ENCODE peak calls at places on chromosomes 1 and 21, in eight cellular contexts. One of them, this sample, is unnamed.

GRCh38 chr1:153417136-153417888 is 992 bp downstream of the S100A7A start:
- DNase-seq in NCI-H2081: no peak
- DNase-seq in COR-L47: no peak
- DNase-seq in progenitor cell of endocrine pancreas: no peak
- DNase-seq in non-pigmented ciliary epithelial cell: no peak
- DNase-seq in mammary epithelial cell: no peak
- DNase-seq in upper lobe of right lung: no peak
- DNase-seq in lower lobe of right lung: no peak
- DNase-seq in this sample: no peak

GRCh38 chr1:84435159-84435558 is 36.9 kb downstream of the DNASE2B start:
- DNase-seq in non-pigmented ciliary epithelial cell: no peak
- DNase-seq in progenitor cell of endocrine pancreas: no peak
- DNase-seq in mammary epithelial cell: no peak
- DNase-seq in lower lobe of right lung: no peak
- DNase-seq in COR-L47: no peak
- DNase-seq in upper lobe of right lung: no peak
- DNase-seq in NCI-H2081: no peak
- DNase-seq in this sample: no peak

GRCh38 chr1:1892079-1892762 is 1.3 kb upstream of the GNB1 start:
- DNase-seq in COR-L47: no peak
- DNase-seq in NCI-H2081: peak
- DNase-seq in progenitor cell of endocrine pancreas: no peak
- DNase-seq in mammary epithelial cell: no peak
- DNase-seq in lower lobe of right lung: no peak
- DNase-seq in non-pigmented ciliary epithelial cell: no peak
- DNase-seq in upper lobe of right lung: no peak
- DNase-seq in this sample: peak

GRCh38 chr1:112697781-112698201 is 9.1 kb downstream of the RHOC start:
- DNase-seq in mammary epithelial cell: no peak
- DNase-seq in NCI-H2081: no peak
- DNase-seq in lower lobe of right lung: no peak
- DNase-seq in non-pigmented ciliary epithelial cell: no peak
- DNase-seq in COR-L47: no peak
- DNase-seq in upper lobe of right lung: no peak
- DNase-seq in progenitor cell of endocrine pancreas: no peak
- DNase-seq in this sample: peak

GRCh38 chr1:154423303-154423987 is 18.3 kb downstream of the IL6R start:
- DNase-seq in lower lobe of right lung: peak
- DNase-seq in mammary epithelial cell: peak
- DNase-seq in NCI-H2081: no peak
- DNase-seq in upper lobe of right lung: no peak
- DNase-seq in progenitor cell of endocrine pancreas: no peak
- DNase-seq in non-pigmented ciliary epithelial cell: no peak
- DNase-seq in COR-L47: no peak
- DNase-seq in this sample: peak

GRCh38 chr1:97603776-97604175 is 317.1 kb downstream of the DPYD start:
- DNase-seq in progenitor cell of endocrine pancreas: no peak
- DNase-seq in upper lobe of right lung: no peak
- DNase-seq in NCI-H2081: no peak
- DNase-seq in non-pigmented ciliary epithelial cell: peak
- DNase-seq in lower lobe of right lung: no peak
- DNase-seq in COR-L47: no peak
- DNase-seq in mammary epithelial cell: no peak
- DNase-seq in this sample: no peak

GRCh38 chr1:53266038-53266437 is 27.7 kb upstream of the MAGOH start:
- DNase-seq in NCI-H2081: no peak
- DNase-seq in progenitor cell of endocrine pancreas: no peak
- DNase-seq in mammary epithelial cell: peak
- DNase-seq in COR-L47: peak
- DNase-seq in lower lobe of right lung: no peak
- DNase-seq in upper lobe of right lung: no peak
- DNase-seq in non-pigmented ciliary epithelial cell: no peak
- DNase-seq in this sample: no peak

GRCh38 chr1:50981741-50982140 is 11.7 kb downstream of the CDKN2C start:
- DNase-seq in mammary epithelial cell: no peak
- DNase-seq in upper lobe of right lung: no peak
- DNase-seq in lower lobe of right lung: no peak
- DNase-seq in progenitor cell of endocrine pancreas: no peak
- DNase-seq in non-pigmented ciliary epithelial cell: no peak
- DNase-seq in COR-L47: no peak
- DNase-seq in NCI-H2081: peak
- DNase-seq in this sample: no peak

GRCh38 chr21:38760762-38761155 is 45.0 kb upstream of the ETS2 start:
- DNase-seq in non-pigmented ciliary epithelial cell: no peak
- DNase-seq in NCI-H2081: no peak
- DNase-seq in mammary epithelial cell: no peak
- DNase-seq in COR-L47: no peak
- DNase-seq in lower lobe of right lung: no peak
- DNase-seq in upper lobe of right lung: no peak
- DNase-seq in progenitor cell of endocrine pancreas: no peak
- DNase-seq in this sample: no peak

GRCh38 chr1:12448746-12449177 is 169.2 kb downstream of the DHRS3 start:
- DNase-seq in non-pigmented ciliary epithelial cell: no peak
- DNase-seq in lower lobe of right lung: no peak
- DNase-seq in mammary epithelial cell: no peak
- DNase-seq in upper lobe of right lung: no peak
- DNase-seq in NCI-H2081: no peak
- DNase-seq in COR-L47: no peak
- DNase-seq in progenitor cell of endocrine pancreas: no peak
- DNase-seq in this sample: no peak

GRCh38 chr1:189205863-189206262 is 1271.8 kb downstream of the BRINP3 start:
- DNase-seq in lower lobe of right lung: no peak
- DNase-seq in non-pigmented ciliary epithelial cell: no peak
- DNase-seq in progenitor cell of endocrine pancreas: no peak
- DNase-seq in mammary epithelial cell: no peak
- DNase-seq in COR-L47: no peak
- DNase-seq in upper lobe of right lung: no peak
- DNase-seq in NCI-H2081: no peak
- DNase-seq in this sample: no peak

GRCh38 chr1:72227667-72228066 is 54.7 kb downstream of the NEGR1 start:
- DNase-seq in COR-L47: no peak
- DNase-seq in NCI-H2081: no peak
- DNase-seq in progenitor cell of endocrine pancreas: no peak
- DNase-seq in mammary epithelial cell: no peak
- DNase-seq in lower lobe of right lung: no peak
- DNase-seq in upper lobe of right lung: no peak
- DNase-seq in non-pigmented ciliary epithelial cell: no peak
- DNase-seq in this sample: no peak

GRCh38 chr21:37073417-37074194 is 552 bp downstream of the TTC3 start:
- DNase-seq in lower lobe of right lung: peak
- DNase-seq in upper lobe of right lung: peak
- DNase-seq in NCI-H2081: peak
- DNase-seq in COR-L47: peak
- DNase-seq in mammary epithelial cell: no peak
- DNase-seq in non-pigmented ciliary epithelial cell: no peak
- DNase-seq in progenitor cell of endocrine pancreas: peak
- DNase-seq in this sample: peak

GRCh38 chr1:152410599-152410998 is 3.5 kb downstream of the CRNN start:
- DNase-seq in mammary epithelial cell: no peak
- DNase-seq in NCI-H2081: no peak
- DNase-seq in non-pigmented ciliary epithelial cell: no peak
- DNase-seq in upper lobe of right lung: peak
- DNase-seq in progenitor cell of endocrine pancreas: no peak
- DNase-seq in lower lobe of right lung: peak
- DNase-seq in COR-L47: no peak
- DNase-seq in this sample: no peak

GRCh38 chr1:43286115-43286514 is 734 bp upstream of the C1orf210 start:
- DNase-seq in NCI-H2081: no peak
- DNase-seq in COR-L47: no peak
- DNase-seq in mammary epithelial cell: no peak
- DNase-seq in progenitor cell of endocrine pancreas: no peak
- DNase-seq in upper lobe of right lung: peak
- DNase-seq in lower lobe of right lung: peak
- DNase-seq in non-pigmented ciliary epithelial cell: no peak
- DNase-seq in this sample: peak

GRCh38 chr1:107622540-107622939 is 342.4 kb downstream of the VAV3 start:
- DNase-seq in upper lobe of right lung: no peak
- DNase-seq in NCI-H2081: no peak
- DNase-seq in mammary epithelial cell: no peak
- DNase-seq in progenitor cell of endocrine pancreas: no peak
- DNase-seq in non-pigmented ciliary epithelial cell: no peak
- DNase-seq in lower lobe of right lung: no peak
- DNase-seq in COR-L47: no peak
- DNase-seq in this sample: no peak

GRCh38 chr1:113243529-113243928 is 146.8 kb upstream of the MAGI3 start:
- DNase-seq in lower lobe of right lung: no peak
- DNase-seq in progenitor cell of endocrine pancreas: no peak
- DNase-seq in mammary epithelial cell: no peak
- DNase-seq in non-pigmented ciliary epithelial cell: no peak
- DNase-seq in upper lobe of right lung: no peak
- DNase-seq in COR-L47: no peak
- DNase-seq in NCI-H2081: no peak
- DNase-seq in this sample: no peak

GRCh38 chr1:68149907-68150306 is 82.4 kb downstream of the WLS start:
- DNase-seq in progenitor cell of endocrine pancreas: no peak
- DNase-seq in upper lobe of right lung: no peak
- DNase-seq in COR-L47: no peak
- DNase-seq in NCI-H2081: no peak
- DNase-seq in non-pigmented ciliary epithelial cell: no peak
- DNase-seq in lower lobe of right lung: no peak
- DNase-seq in mammary epithelial cell: no peak
- DNase-seq in this sample: no peak

GRCh38 chr1:172719694-172720138 is 60.8 kb downstream of the FASLG start:
- DNase-seq in non-pigmented ciliary epithelial cell: no peak
- DNase-seq in mammary epithelial cell: no peak
- DNase-seq in progenitor cell of endocrine pancreas: no peak
- DNase-seq in lower lobe of right lung: no peak
- DNase-seq in COR-L47: no peak
- DNase-seq in upper lobe of right lung: no peak
- DNase-seq in NCI-H2081: peak
- DNase-seq in this sample: no peak

GRCh38 chr1:53060580-53060979 is 1.4 kb upstream of the PODN start:
- DNase-seq in non-pigmented ciliary epithelial cell: no peak
- DNase-seq in NCI-H2081: no peak
- DNase-seq in upper lobe of right lung: no peak
- DNase-seq in COR-L47: no peak
- DNase-seq in mammary epithelial cell: no peak
- DNase-seq in lower lobe of right lung: no peak
- DNase-seq in progenitor cell of endocrine pancreas: no peak
- DNase-seq in this sample: no peak

GRCh38 chr1:67577646-67578045 is 107.4 kb upstream of the GADD45A start:
- DNase-seq in progenitor cell of endocrine pancreas: no peak
- DNase-seq in non-pigmented ciliary epithelial cell: no peak
- DNase-seq in lower lobe of right lung: no peak
- DNase-seq in mammary epithelial cell: no peak
- DNase-seq in upper lobe of right lung: no peak
- DNase-seq in COR-L47: no peak
- DNase-seq in NCI-H2081: no peak
- DNase-seq in this sample: no peak

GRCh38 chr1:212525479-212526110 is 83.0 kb upstream of the ATF3 start:
- DNase-seq in non-pigmented ciliary epithelial cell: peak
- DNase-seq in mammary epithelial cell: peak
- DNase-seq in COR-L47: no peak
- DNase-seq in lower lobe of right lung: no peak
- DNase-seq in progenitor cell of endocrine pancreas: no peak
- DNase-seq in upper lobe of right lung: no peak
- DNase-seq in NCI-H2081: no peak
- DNase-seq in this sample: no peak

GRCh38 chr1:212760126-212760823 is 31.3 kb downstream of the NSL1 start:
- DNase-seq in progenitor cell of endocrine pancreas: no peak
- DNase-seq in mammary epithelial cell: no peak
- DNase-seq in NCI-H2081: peak
- DNase-seq in lower lobe of right lung: no peak
- DNase-seq in upper lobe of right lung: no peak
- DNase-seq in COR-L47: no peak
- DNase-seq in non-pigmented ciliary epithelial cell: no peak
- DNase-seq in this sample: peak